ENCODE peak calls at places on chromosomes 5 and 9, in six cellular contexts. C, S, D, E, P and B are unnamed samples.

GRCh38 chr5:54944364-54944763 is 41.0 kb downstream of the ESM1 start:
- DNase-seq in S (no peak), D (peak), C (no peak), P (no peak), E (peak), B (no peak)

GRCh38 chr5:14061106-14061505 is 82.0 kb upstream of the TRIO start:
- DNase-seq in S (no peak), C (no peak), D (no peak), E (no peak), P (no peak), B (no peak)

GRCh38 chr9:127202461-127203139 is 62.0 kb upstream of the GARNL3 start:
- DNase-seq in C (no peak), D (no peak), S (no peak), E (no peak), P (no peak), B (no peak)

GRCh38 chr9:124632077-124632621 is 125.0 kb upstream of the NR5A1 start:
- DNase-seq in C (no peak), P (no peak), E (no peak), S (no peak), D (no peak), B (no peak)

GRCh38 chr5:142320851-142321560 is 3.8 kb downstream of the SPRY4 start:
- DNase-seq in D (no peak), C (no peak), E (no peak), S (no peak), P (no peak), B (no peak)

GRCh38 chr5:147743686-147744332 is 38.7 kb downstream of the JAKMIP2 start:
- DNase-seq in D (no peak), S (no peak), C (peak), E (no peak), P (no peak), B (no peak)

GRCh38 chr9:114216081-114216480 is 60.7 kb downstream of the COL27A1 start:
- DNase-seq in S (no peak), C (no peak), D (no peak), P (no peak), E (no peak), B (no peak)

GRCh38 chr5:6505415-6505763 is 56.7 kb downstream of the UBE2QL1 start:
- DNase-seq in P (no peak), C (no peak), E (no peak), S (no peak), D (no peak), B (no peak)

GRCh38 chr9:127980056-127980705 is 608 bp downstream of the EEIG1 start:
- DNase-seq in E (peak), C (peak), S (peak), D (peak), P (no peak), B (no peak)

GRCh38 chr9:115513148-115513547 is 395.2 kb upstream of the TNC start:
- DNase-seq in S (no peak), C (no peak), P (no peak), E (no peak), D (no peak), B (no peak)

GRCh38 chr9:34891386-34891785 is 66.7 kb upstream of the PHF24 start:
- DNase-seq in E (no peak), S (no peak), C (no peak), D (no peak), P (no peak), B (no peak)

GRCh38 chr5:123800640-123801039 is 288.7 kb downstream of the CSNK1G3 start:
- DNase-seq in C (no peak), D (no peak), P (no peak), S (no peak), E (no peak), B (no peak)

GRCh38 chr5:114185274-114185673 is 176.6 kb upstream of the KCNN2 start:
- DNase-seq in S (no peak), P (no peak), C (no peak), D (no peak), E (no peak), B (no peak)

GRCh38 chr5:97100486-97100885 is 41.9 kb downstream of the LIX1 start:
- DNase-seq in S (no peak), D (no peak), P (no peak), C (no peak), E (no peak), B (no peak)